ENCODE peak calls at places on chromosomes 11 and 22, in six cellular contexts. G is ovary, R is uterus, Y is Peyer's patch, X is tibial nerve, D is body of pancreas. U is an unnamed sample. For H3K9me3, the result is how much of the 10 kb centered on the place peaks cover.

GRCh38 chr22:49464024-49464423 is 363.6 kb downstream of the BRD1 start:
- DNase-seq in G (no peak), R (no peak), Y (no peak), X (no peak), D (no peak), U (no peak)

GRCh38 chr11:73999581-74000306 is 9.1 kb downstream of the UCP3 start:
- DNase-seq in G (no peak), R (no peak), Y (peak), X (no peak), D (no peak), U (no peak)

GRCh38 chr22:31977939-31978338 is 33.6 kb downstream of the YWHAH start:
- DNase-seq in G (no peak), R (no peak), Y (no peak), X (no peak), D (no peak), U (no peak)

GRCh38 chr22:42202669-42203068 is 67.8 kb downstream of the TCF20 start:
- DNase-seq in G (no peak), R (no peak), Y (no peak), X (no peak), D (no peak), U (no peak)

GRCh38 chr22:44519895-44520294 is 21.9 kb upstream of the RTL6 start:
- DNase-seq in G (no peak), R (no peak), Y (no peak), X (no peak), D (no peak), U (no peak)

GRCh38 chr22:42644422-42645340 is 4.3 kb upstream of the ATP5MGL start:
- DNase-seq in G (peak), R (no peak), Y (no peak), X (no peak), D (peak), U (no peak)

GRCh38 chr22:24185501-24186351 is 4.4 kb downstream of the SUSD2 start:
- DNase-seq in G (no peak), R (peak), Y (no peak), X (no peak), D (no peak), U (no peak)

GRCh38 chr22:19180740-19181410 is 2.3 kb upstream of the SLC25A1 start:
- DNase-seq in G (no peak), R (no peak), Y (no peak), X (no peak), D (no peak), U (no peak)

GRCh38 chr22:49561976-49562375 is 265.7 kb downstream of the BRD1 start:
- DNase-seq in G (no peak), R (no peak), Y (no peak), X (no peak), D (no peak), U (no peak)

GRCh38 chr11:65132988-65133700 is 1.2 kb downstream of the SYVN1 start:
- DNase-seq in G (peak), R (peak), Y (peak), X (no peak), D (peak), U (no peak)

GRCh38 chr11:119533462-119533861 is 110.5 kb upstream of the THY1 start:
- DNase-seq in G (no peak), R (no peak), Y (no peak), X (no peak), D (no peak), U (no peak)

GRCh38 chr11:19076744-19077589 is 16.4 kb upstream of the MRGPRX2 start:
- DNase-seq in G (peak), R (peak), Y (peak), X (no peak), D (peak), U (no peak)

GRCh38 chr22:48316245-48316875 is 1511.3 kb downstream of the BRD1 start:
- DNase-seq in G (no peak), R (peak), Y (no peak), X (no peak), D (no peak), U (no peak)

GRCh38 chr11:87239531-87239930 is 201.8 kb downstream of the TMEM135 start:
- DNase-seq in G (no peak), R (no peak), Y (no peak), X (no peak), D (no peak), U (no peak)

GRCh38 chr11:123020968-123021367 is 39.3 kb upstream of the BSX start:
- DNase-seq in G (no peak), R (no peak), Y (no peak), X (no peak), D (peak), U (no peak)

GRCh38 chr11:104661481-104661880 is 236.8 kb downstream of the CASP12 start:
- DNase-seq in G (no peak), R (no peak), Y (no peak), X (no peak), D (no peak), U (no peak)

GRCh38 chr22:11598492-11599440 is 3929.2 kb upstream of the OR11H1 start:
- DNase-seq in G (no peak), R (no peak), Y (no peak), X (no peak), D (no peak), U (no peak)
- H3K9me3 ChIP-seq in G (under half), R (under half), Y (half or more), X (under half), D (under half), U (half or more)

DNA sequence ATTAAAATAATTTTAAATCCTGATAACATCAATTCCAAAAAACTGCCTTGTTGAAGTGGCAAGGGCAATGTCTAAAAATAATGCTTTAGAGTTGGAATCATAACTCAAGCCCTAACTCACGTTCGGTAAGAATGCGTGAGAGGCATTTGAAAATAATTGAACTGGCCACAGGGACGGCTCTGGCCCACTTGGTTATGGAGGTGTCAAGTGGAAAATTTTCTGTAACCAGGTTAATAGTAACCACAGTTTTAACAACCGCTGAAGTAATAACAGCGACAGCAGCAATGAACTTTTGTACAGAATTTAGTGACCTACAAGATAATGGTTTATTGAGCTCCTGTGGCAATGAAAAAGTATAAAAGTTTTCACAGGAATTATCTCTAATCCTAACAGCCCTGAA is 79.4 kb downstream of the ETS1 start:
- DNase-seq in G (no peak), R (no peak), Y (no peak), X (no peak), D (no peak), U (no peak)
- H3K4me3 ChIP-seq in G (peak), R (no peak), Y (no peak), X (no peak), D (no peak), U (peak)

DNA sequence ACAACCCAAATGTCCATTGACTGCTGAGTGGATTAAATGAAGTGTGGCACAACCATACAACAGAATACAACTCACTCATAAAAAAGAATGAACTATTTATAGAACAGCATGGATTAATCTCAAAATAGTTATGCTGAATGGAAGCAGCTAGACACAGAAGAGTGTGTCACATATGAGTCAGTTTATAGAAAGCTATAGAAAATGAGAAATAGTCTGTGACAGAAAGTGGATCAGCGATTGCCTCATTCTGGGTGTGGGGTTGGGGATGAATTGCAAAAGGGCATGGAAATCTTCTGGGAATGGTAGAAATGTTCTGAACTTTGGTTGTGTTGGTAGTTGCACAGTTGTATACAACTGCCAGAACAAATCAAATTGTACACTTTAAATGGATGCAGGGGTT is 37.4 kb downstream of the PRR5L start:
- DNase-seq in G (no peak), R (no peak), Y (no peak), X (no peak), D (no peak), U (no peak)
- TF ChIP-seq POLR2A in G (no peak), R (no peak), Y (no peak), X (no peak), D (no peak), U (no peak)

GRCh38 chr11:61442616-61443015 is 12.7 kb downstream of the SDHAF2 start:
- DNase-seq in G (no peak), R (no peak), Y (no peak), X (no peak), D (no peak), U (no peak)
- H3K9me3 ChIP-seq in G (under half), R (under half), Y (under half), X (under half), D (under half), U (under half)

U was measured in esophagus squamous epithelium.